ENCODE peak calls at places on chromosome 6, in five cellular contexts. P, F, M, C and S are unnamed samples.
A peak's percentile ranks its signal among the peaks of the same experiment; 100 is the strongest.

GRCh38 chr6:112153926-112154621 is 66.7 kb downstream of the FAM229B start:
- DNase-seq in F (no peak), M (no peak), C (peak; percentile 31), P (no peak), S (no peak)

GRCh38 chr6:106572875-106573575 is 56.3 kb downstream of the RTN4IP1 start:
- DNase-seq in P (no peak), F (no peak), M (no peak), C (no peak), S (no peak)

GRCh38 chr6:39309942-39310531 is 4.2 kb downstream of the KCNK17 start:
- DNase-seq in C (peak; percentile 88), M (peak; percentile 53), P (no peak), F (peak; percentile 48), S (peak; percentile 92)

GRCh38 chr6:30942338-30943060 is 1.7 kb downstream of the MUCL3 start:
- DNase-seq in P (no peak), F (peak; percentile 83), C (peak; percentile 41), M (peak; percentile 83), S (peak; percentile 96)

GRCh38 chr6:131654326-131654725 is 17.2 kb downstream of the ENPP3 start:
- DNase-seq in M (no peak), C (no peak), P (no peak), F (no peak), S (no peak)

GRCh38 chr6:14211596-14211961 is 94.0 kb downstream of the CD83 start:
- DNase-seq in P (no peak), F (no peak), C (peak; percentile 61), M (peak; percentile 33), S (no peak)

GRCh38 chr6:53359843-53360834 is 11.4 kb upstream of the ELOVL5 start:
- DNase-seq in P (no peak), C (peak; percentile 25), F (no peak), M (no peak), S (no peak)

GRCh38 chr6:110414669-110415296 is 592 bp downstream of the DDO start:
- DNase-seq in M (no peak), P (no peak), C (no peak), F (no peak), S (no peak)

GRCh38 chr6:137903933-137904821 is 37.1 kb downstream of the TNFAIP3 start:
- DNase-seq in C (no peak), F (peak; percentile 10), M (no peak), P (no peak), S (no peak)

GRCh38 chr6:121881974-121882667 is 446.7 kb downstream of the GJA1 start:
- DNase-seq in F (no peak), C (no peak), M (no peak), P (no peak), S (no peak)

GRCh38 chr6:7413151-7413823 is 23.7 kb downstream of the RIOK1 start:
- DNase-seq in C (no peak), P (no peak), M (no peak), F (no peak), S (no peak)

GRCh38 chr6:7418238-7418905 is 28.8 kb downstream of the RIOK1 start:
- DNase-seq in C (peak; percentile 42), P (no peak), M (no peak), F (no peak), S (peak; percentile 90)

GRCh38 chr6:7417684-7418083 is 28.1 kb downstream of the RIOK1 start:
- DNase-seq in M (no peak), P (no peak), C (peak; percentile 38), F (no peak), S (no peak)

GRCh38 chr6:7411328-7411727 is 21.7 kb downstream of the RIOK1 start:
- DNase-seq in F (no peak), M (no peak), C (no peak), P (no peak), S (no peak)

DNA sequence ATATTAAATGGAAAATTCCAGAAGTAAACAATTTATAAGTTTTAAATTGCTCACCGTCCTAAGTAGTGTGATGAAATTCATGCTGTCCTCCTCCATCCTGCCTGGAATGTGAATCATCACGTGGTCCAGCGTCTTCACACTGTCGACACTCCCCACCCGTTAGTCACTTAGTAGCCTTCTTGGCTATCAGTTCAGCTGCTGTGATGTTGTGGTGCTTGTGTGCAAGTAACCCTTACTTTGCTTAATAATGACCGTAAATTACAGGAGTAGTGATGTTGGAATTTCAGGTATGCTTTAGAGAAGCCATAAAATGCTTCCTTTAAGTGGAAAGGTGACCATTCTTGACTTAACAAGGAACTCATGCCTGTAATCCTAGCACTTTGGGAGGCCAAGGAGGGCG is 25.2 kb downstream of the RIOK1 start:
- DNase-seq in M (no peak), C (no peak), F (no peak), P (no peak), S (no peak)
- TF ChIP-seq JUND in M (no peak), C (no peak), F (no peak), P (no peak), S (no peak)

GRCh38 chr6:63307581-63308246 is 12.1 kb downstream of the LGSN start:
- DNase-seq in P (peak; percentile 13), M (no peak), C (peak; percentile 29), F (peak; percentile 47), S (peak; percentile 70)
- TF ChIP-seq JUND in P (no peak), M (no peak), C (no peak), F (no peak), S (no peak)

GRCh38 chr6:47477497-47478232 is at the start of gene CD2AP:
- DNase-seq in P (peak; percentile 65), C (peak; percentile 95), F (peak; percentile 80), M (peak; percentile 83), S (peak; percentile 91)
- TF ChIP-seq JUND in P (no peak), C (no peak), F (no peak), M (peak; percentile 76), S (no peak)

GRCh38 chr6:42104095-42104806 is 38.2 kb downstream of the C6orf132 start:
- DNase-seq in M (peak; percentile 51), P (peak; percentile 15), C (no peak), F (no peak), S (no peak)
- TF ChIP-seq JUND in M (peak; percentile 2), P (no peak), C (no peak), F (no peak), S (no peak)

DNA sequence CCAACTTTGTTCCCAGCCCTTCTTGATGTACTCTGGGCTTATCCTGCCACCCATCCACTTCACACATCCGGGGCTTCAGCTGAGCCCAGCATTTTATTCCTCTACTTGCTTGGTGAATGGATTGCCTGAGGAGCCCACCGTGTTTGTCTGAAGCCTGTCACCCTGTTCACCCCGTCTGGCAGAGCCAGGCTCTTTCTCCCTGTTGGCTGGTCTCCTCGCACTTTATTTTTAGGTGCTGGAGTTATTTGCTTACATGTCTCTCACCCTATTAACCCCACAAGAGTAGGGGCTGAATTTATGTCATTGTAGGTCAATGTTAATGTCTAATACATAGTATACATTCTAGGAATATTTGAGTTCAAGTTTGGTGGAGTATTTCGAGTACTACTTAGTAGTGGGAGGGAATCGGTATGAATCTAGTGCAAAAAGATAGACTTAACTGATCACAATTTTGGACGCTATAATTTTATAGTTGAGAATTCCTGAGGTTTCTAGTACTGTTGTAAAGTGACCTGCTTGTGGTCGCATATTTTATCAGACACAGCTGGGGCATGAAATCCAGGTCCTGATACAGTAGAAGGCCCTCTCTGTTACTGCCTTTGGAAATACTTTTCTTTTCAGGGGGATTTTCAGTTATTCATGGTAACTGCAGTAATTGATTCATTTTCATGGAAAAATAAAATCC is 10.8 kb downstream of the JARID2 start:
- DNase-seq in F (no peak), M (no peak), P (no peak), C (no peak), S (no peak)
- TF ChIP-seq JUND in F (no peak), M (no peak), P (no peak), C (no peak), S (no peak)

GRCh38 chr6:154169193-154169847 is 130.3 kb downstream of the OPRM1 start:
- DNase-seq in M (no peak), P (no peak), F (no peak), C (no peak), S (no peak)
- TF ChIP-seq JUND in M (no peak), P (no peak), F (no peak), C (no peak), S (no peak)

DNA sequence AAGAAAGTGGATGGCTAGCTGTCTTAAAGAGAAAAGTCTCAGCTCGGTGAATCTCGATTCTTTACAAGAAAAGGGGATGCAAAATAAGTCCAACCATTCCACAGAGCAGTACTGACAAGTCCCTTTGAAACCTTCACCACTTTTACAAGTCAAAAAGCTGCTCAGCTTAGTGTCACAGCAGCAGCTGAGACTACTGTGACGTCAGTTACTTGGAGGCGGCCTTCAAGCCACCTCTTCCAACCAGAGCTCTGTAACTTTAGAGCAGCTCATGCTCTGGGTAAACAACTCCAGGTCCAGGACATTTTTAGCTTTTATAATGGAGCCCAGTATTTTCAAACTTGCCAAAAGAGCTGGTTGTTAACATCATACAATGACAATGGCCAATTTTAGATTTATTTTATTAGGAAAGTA is at the start of gene KIAA0408:
- DNase-seq in M (no peak), P (no peak), F (no peak), C (no peak), S (no peak)
- TF ChIP-seq JUND in M (no peak), P (no peak), F (no peak), C (no peak), S (no peak)

GRCh38 chr6:155481215-155481614 is 25.6 kb upstream of the NOX3 start:
- DNase-seq in P (no peak), C (no peak), F (no peak), M (no peak), S (no peak)
- TF ChIP-seq JUND in P (no peak), C (no peak), F (no peak), M (no peak), S (no peak)

DNA sequence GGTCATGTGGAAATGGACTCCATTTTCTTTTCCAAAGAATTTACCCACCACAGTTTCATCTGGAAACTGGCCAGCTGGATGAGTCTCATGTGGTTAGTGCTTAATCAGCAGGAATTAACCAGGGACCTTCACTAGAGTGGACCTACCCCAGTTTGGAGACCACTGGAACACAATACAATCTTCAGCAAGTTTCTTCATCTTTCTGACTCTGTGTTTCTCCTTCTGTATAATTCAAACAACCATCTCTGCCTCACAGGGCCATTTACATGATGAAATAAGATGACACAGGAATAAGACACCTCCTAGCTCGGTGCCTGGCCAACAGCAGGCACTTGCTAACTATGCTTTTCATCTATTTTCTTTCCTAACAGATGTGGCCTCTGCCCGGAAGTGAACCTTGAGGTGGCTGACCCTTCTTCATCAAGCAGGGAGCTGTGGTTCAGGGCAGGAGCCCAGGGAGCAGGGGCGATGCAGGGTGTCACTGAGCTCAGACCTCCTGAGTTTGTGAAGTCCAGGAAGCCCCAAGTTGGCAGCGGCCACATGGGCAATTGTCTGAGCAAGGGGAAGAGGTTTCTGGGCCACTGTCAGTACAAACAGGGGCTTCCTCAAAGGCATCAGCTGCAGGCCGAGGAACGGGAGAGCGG is 98.8 kb downstream of the SOD2 start:
- DNase-seq in P (no peak), M (no peak), F (peak; percentile 33), C (no peak), S (no peak)
- TF ChIP-seq JUND in P (no peak), M (no peak), F (no peak), C (no peak), S (no peak)